ENCODE peak calls at places on chromosome 9, in eight cellular contexts. U is upper lobe of right lung; T is tibial artery; Q is neuronal stem cell; G is CD4-positive, alpha-beta memory T cell; P is ovary; J is CD8-positive, alpha-beta T cell; N is Peyer's patch. V is an unnamed sample. For H3K9me3, the result is how much of the 10 kb centered on the place peaks cover.

GRCh38 chr9:123622696-123623095 is 266.7 kb downstream of the CRB2 start:
- DNase-seq in U (no peak), T (no peak), Q (no peak), G (no peak), P (peak), J (no peak), N (no peak), V (no peak)

GRCh38 chr9:120528834-120529233 is 51.1 kb downstream of the CDK5RAP2 start:
- DNase-seq in U (no peak), T (no peak), Q (no peak), G (no peak), P (no peak), J (no peak), N (no peak), V (no peak)

GRCh38 chr9:130642926-130643325 is 21.5 kb upstream of the PRDM12 start:
- DNase-seq in U (no peak), T (no peak), Q (no peak), G (no peak), P (no peak), J (no peak), N (no peak), V (no peak)

GRCh38 chr9:95757026-95757425 is 118.5 kb upstream of the ERCC6L2 start:
- DNase-seq in U (no peak), T (no peak), Q (no peak), G (no peak), P (no peak), J (no peak), N (no peak), V (no peak)

GRCh38 chr9:112842555-112842954 is 48.1 kb downstream of the SLC46A2 start:
- DNase-seq in U (no peak), T (no peak), Q (no peak), G (no peak), P (no peak), J (no peak), N (no peak), V (no peak)

GRCh38 chr9:12972608-12973589 is 198.1 kb downstream of the LURAP1L start:
- DNase-seq in U (no peak), T (no peak), Q (no peak), G (no peak), P (no peak), J (no peak), N (no peak), V (no peak)

GRCh38 chr9:117178596-117179111 is 236.2 kb downstream of the ASTN2 start:
- DNase-seq in U (no peak), T (no peak), Q (no peak), G (no peak), P (no peak), J (no peak), N (no peak), V (no peak)

GRCh38 chr9:127614961-127615360 is 2.9 kb downstream of the STXBP1 start:
- DNase-seq in U (no peak), T (no peak), Q (no peak), G (no peak), P (peak), J (no peak), N (no peak), V (no peak)

GRCh38 chr9:113151696-113152630 is 1.2 kb downstream of the SLC31A2 start:
- DNase-seq in U (no peak), T (no peak), Q (no peak), G (no peak), P (peak), J (no peak), N (peak), V (no peak)

GRCh38 chr9:120708526-120709224 is 5.6 kb downstream of the MEGF9 start:
- DNase-seq in U (no peak), T (no peak), Q (no peak), G (no peak), P (no peak), J (no peak), N (no peak), V (no peak)

GRCh38 chr9:127187231-127187956 is 65.0 kb upstream of the ANGPTL2 start:
- DNase-seq in U (peak), T (peak), Q (no peak), G (no peak), P (peak), J (no peak), N (peak), V (no peak)

GRCh38 chr9:89493671-89494070 is 4.2 kb downstream of the SEMA4D start:
- DNase-seq in U (no peak), T (no peak), Q (no peak), G (no peak), P (no peak), J (no peak), N (peak), V (no peak)

GRCh38 chr9:111300140-111300735 is 29.8 kb downstream of the OR2K2 start:
- DNase-seq in U (no peak), T (no peak), Q (no peak), G (no peak), P (no peak), J (no peak), N (no peak), V (no peak)

GRCh38 chr9:16367605-16368424 is 502.7 kb downstream of the BNC2 start:
- DNase-seq in U (no peak), T (no peak), Q (no peak), G (no peak), P (no peak), J (no peak), N (no peak), V (no peak)

GRCh38 chr9:21589344-21590056 is 107.4 kb upstream of the IFNE start:
- DNase-seq in U (no peak), T (no peak), Q (no peak), G (no peak), P (no peak), J (no peak), N (no peak), V (no peak)

GRCh38 chr9:98742325-98743280 is 33.9 kb upstream of the GABBR2 start:
- DNase-seq in U (no peak), T (no peak), Q (no peak), G (no peak), P (no peak), J (no peak), N (no peak), V (no peak)

GRCh38 chr9:116475201-116475600 is 211.9 kb upstream of the TRIM32 start:
- DNase-seq in U (no peak), T (no peak), Q (no peak), G (no peak), P (no peak), J (no peak), N (no peak), V (no peak)

GRCh38 chr9:72554221-72554641 is 32.8 kb downstream of the TMC1 start:
- DNase-seq in U (no peak), T (no peak), Q (no peak), G (no peak), P (no peak), J (no peak), N (no peak), V (no peak)

GRCh38 chr9:101403886-101404285 is 5.2 kb downstream of the ZNF189 start:
- DNase-seq in U (no peak), T (no peak), Q (no peak), G (no peak), P (no peak), J (no peak), N (no peak), V (no peak)
- H3K9me3 ChIP-seq in U (under half), T (under half), Q (half or more), G (under half), P (under half), J (under half), N (under half), V (under half)

GRCh38 chr9:5650356-5651105 is 21.6 kb downstream of the RIC1 start:
- DNase-seq in U (no peak), T (no peak), Q (no peak), G (no peak), P (no peak), J (no peak), N (no peak), V (no peak)
- H3K9me3 ChIP-seq in U (under half), T (under half), Q (under half), G (under half), P (under half), J (under half), N (under half), V (under half)

GRCh38 chr9:135222991-135223760 is 135.7 kb downstream of the OLFM1 start:
- DNase-seq in U (peak), T (no peak), Q (no peak), G (no peak), P (no peak), J (no peak), N (peak), V (no peak)
- H3K9me3 ChIP-seq in U (under half), T (under half), Q (under half), G (under half), P (under half), J (under half), N (under half), V (under half)

GRCh38 chr9:137988701-137989100 is 111.1 kb downstream of the CACNA1B start:
- DNase-seq in U (no peak), T (peak), Q (no peak), G (no peak), P (no peak), J (no peak), N (no peak), V (no peak)
- H3K9me3 ChIP-seq in U (under half), T (under half), Q (under half), G (under half), P (under half), J (under half), N (under half), V (under half)

GRCh38 chr9:65410926-65411325 is 125.9 kb upstream of the FOXD4L5 start:
- DNase-seq in U (peak), T (no peak), Q (no peak), G (no peak), P (no peak), J (no peak), N (peak), V (no peak)
- H3K9me3 ChIP-seq in U (under half), T (under half), Q (under half), G (under half), P (under half), J (under half), N (under half), V (under half)

DNA sequence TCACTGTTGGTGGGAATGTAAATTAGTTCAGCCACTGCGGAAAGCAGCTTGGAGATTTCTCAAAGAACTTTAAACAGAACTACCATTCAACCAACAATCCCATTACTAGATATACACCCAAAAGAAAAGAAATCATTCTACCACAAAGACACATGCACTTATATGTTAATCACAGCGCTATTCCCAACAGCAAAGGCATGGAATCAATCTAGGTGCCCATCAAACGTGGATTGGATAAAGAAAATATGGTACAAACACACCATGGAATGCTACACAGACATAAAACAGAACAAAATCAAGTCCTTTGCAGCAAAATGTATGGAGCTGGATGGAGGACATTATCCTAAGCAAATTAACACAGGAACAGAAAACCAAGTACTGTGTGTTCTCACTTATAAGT is 42.1 kb downstream of the PRUNE2 start:
- DNase-seq in U (no peak), T (no peak), Q (no peak), G (no peak), P (no peak), J (no peak), N (no peak), V (no peak)
- H3K9me3 ChIP-seq in U (under half), T (under half), Q (under half), G (under half), P (under half), J (under half), N (under half), V (under half)

GRCh38 chr9:79469164-79469563 is 102.6 kb upstream of the TLE4 start:
- DNase-seq in U (no peak), T (no peak), Q (no peak), G (no peak), P (no peak), J (no peak), N (no peak), V (no peak)

GRCh38 chr9:79477241-79477830 is 94.4 kb upstream of the TLE4 start:
- DNase-seq in U (no peak), T (no peak), Q (no peak), G (no peak), P (no peak), J (no peak), N (no peak), V (no peak)

GRCh38 chr9:79470957-79471356 is 100.8 kb upstream of the TLE4 start:
- DNase-seq in U (no peak), T (no peak), Q (no peak), G (no peak), P (no peak), J (no peak), N (no peak), V (no peak)

GRCh38 chr9:79473704-79474103 is 98.1 kb upstream of the TLE4 start:
- DNase-seq in U (no peak), T (no peak), Q (no peak), G (no peak), P (no peak), J (no peak), N (no peak), V (no peak)

DNA sequence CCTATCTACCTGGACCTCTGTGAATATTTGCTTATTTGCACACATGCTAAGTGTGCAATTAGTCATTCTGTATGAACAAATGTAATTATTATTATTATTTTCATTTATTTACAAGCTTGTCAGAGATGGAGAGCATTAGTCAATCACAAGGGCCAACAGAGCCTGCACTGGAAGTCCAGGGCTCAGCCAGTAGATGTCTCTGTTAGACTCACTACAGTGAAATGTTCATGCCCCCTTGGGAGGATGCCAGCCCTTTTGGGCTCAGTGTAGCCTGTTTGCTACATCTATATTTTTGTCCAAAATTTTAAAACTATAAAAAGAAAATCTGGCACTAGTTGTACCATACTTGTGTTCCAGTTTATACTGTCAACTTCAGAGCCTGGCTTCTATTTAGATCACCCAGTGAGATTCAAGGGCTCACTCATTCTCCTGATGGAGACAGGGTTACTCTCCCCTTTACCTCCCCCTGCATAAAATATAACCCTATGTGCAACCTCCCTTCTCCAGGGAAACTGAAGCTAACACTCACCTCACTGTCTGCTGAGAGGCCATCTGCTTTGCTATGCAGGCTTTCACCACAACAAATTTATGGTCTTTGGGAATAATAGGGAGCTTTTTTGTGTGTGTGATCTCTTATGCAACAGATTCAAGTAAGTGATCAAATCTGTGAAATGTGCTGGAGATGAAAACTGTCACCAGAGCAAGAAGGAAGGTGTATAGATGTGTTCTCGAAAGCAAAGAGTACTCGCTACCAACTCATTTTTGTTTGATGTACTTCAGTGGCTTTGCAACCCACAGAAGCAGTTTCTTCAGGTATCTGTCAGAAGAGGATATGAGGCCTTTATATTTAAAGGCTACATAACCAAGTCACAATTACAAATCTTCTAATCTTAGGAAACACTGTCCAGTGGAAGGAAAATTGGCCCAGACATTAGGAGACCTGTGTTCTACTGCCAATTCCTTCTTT is 99.9 kb upstream of the TLE4 start:
- DNase-seq in U (no peak), T (peak), Q (no peak), G (peak), P (peak), J (no peak), N (no peak), V (no peak)
- H3K9me3 ChIP-seq in U (under half), T (under half), Q (under half), G (under half), P (under half), J (under half), N (under half), V (under half)

DNA sequence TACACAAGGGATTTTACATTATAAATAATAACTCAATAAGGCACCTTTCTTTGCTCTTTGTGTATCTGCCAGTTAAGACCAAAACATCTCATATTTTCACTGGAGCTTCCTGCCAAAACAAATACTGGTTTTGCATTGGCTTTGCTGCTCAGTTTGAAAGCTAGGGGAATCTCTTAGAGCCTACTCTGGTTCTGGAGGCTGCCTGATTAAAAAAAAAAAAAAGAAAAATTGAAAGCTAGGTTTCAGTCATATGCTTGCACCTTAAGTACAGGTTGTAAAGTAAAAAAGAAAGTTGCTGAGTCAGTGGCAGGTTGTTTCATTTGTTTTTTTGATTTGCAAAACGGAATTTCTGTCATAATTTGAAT is 2.3 kb downstream of the DENND4C start:
- DNase-seq in U (no peak), T (no peak), Q (no peak), G (no peak), P (no peak), J (no peak), N (no peak), V (no peak)
- H3K9me3 ChIP-seq in U (under half), T (under half), Q (under half), G (under half), P (under half), J (under half), N (under half), V (under half)

GRCh38 chr9:38761334-38761733 is 41.4 kb upstream of the FAM240B start:
- DNase-seq in U (no peak), T (no peak), Q (no peak), G (no peak), P (no peak), J (no peak), N (no peak), V (no peak)

GRCh38 chr9:38761999-38762398 is 42.1 kb upstream of the FAM240B start:
- DNase-seq in U (no peak), T (no peak), Q (no peak), G (no peak), P (no peak), J (no peak), N (no peak), V (no peak)
- H3K9me3 ChIP-seq in U (under half), T (under half), Q (under half), G (under half), P (under half), J (under half), N (under half), V (under half)

V was measured in T-helper 17 cell.